ENCODE peak calls at places on chromosome 12, in nine cellular contexts. A, W, Z, E, B, N, P, J and D are unnamed samples.
A peak's percentile ranks its signal among the peaks of the same experiment; 100 is the strongest.

GRCh38 chr12:62647586-62647985 is 181.0 kb downstream of the MON2 start:
- DNase-seq in Z (peak; percentile 76), A (no peak), J (no peak), E (peak; percentile 29), N (no peak), W (no peak), P (peak; percentile 78), B (no peak), D (no peak)

GRCh38 chr12:20250761-20251160 is 117.6 kb upstream of the PDE3A start:
- DNase-seq in J (no peak), B (no peak), Z (no peak), P (no peak), E (no peak), W (no peak), N (no peak), A (no peak), D (no peak)

GRCh38 chr12:54431911-54432814 is 13.1 kb upstream of the ITGA5 start:
- DNase-seq in J (peak; percentile 46), B (peak; percentile 74), W (peak; percentile 83), N (no peak), Z (peak; percentile 90), E (peak; percentile 82), P (no peak), A (no peak), D (peak; percentile 65)

GRCh38 chr12:46983959-46984833 is 95.2 kb upstream of the PCED1B start:
- DNase-seq in J (no peak), E (peak; percentile 52), P (no peak), Z (peak; percentile 76), W (no peak), N (peak; percentile 25), A (peak; percentile 28), B (peak; percentile 60), D (peak; percentile 57)

GRCh38 chr12:71315328-71315960 is 124.2 kb upstream of the LGR5 start:
- DNase-seq in E (no peak), Z (peak; percentile 19), N (no peak), B (no peak), W (no peak), A (no peak), P (no peak), J (peak; percentile 25), D (no peak)

GRCh38 chr12:107447336-107447735 is 238.3 kb upstream of the PWP1 start:
- DNase-seq in J (no peak), W (no peak), E (no peak), Z (no peak), B (no peak), A (no peak), P (no peak), N (no peak), D (no peak)

GRCh38 chr12:96063046-96063445 is 27.7 kb upstream of the LTA4H start:
- DNase-seq in N (peak; percentile 5), P (no peak), J (no peak), W (no peak), A (no peak), E (no peak), B (no peak), Z (peak; percentile 59), D (no peak)

GRCh38 chr12:11805680-11806079 is 156.2 kb downstream of the ETV6 start:
- DNase-seq in J (no peak), Z (no peak), B (no peak), E (no peak), A (no peak), N (no peak), W (no peak), P (no peak), D (no peak)

GRCh38 chr12:9711664-9712063 is 21.2 kb downstream of the CLECL1 start:
- DNase-seq in N (no peak), E (no peak), P (no peak), W (no peak), B (no peak), J (no peak), Z (peak; percentile 10), A (no peak), D (no peak)

GRCh38 chr12:57545809-57546437 is 1.1 kb downstream of the DCTN2 start:
- DNase-seq in Z (no peak), P (no peak), A (no peak), N (no peak), E (peak; percentile 45), B (peak; percentile 63), W (no peak), J (no peak), D (peak; percentile 39)

GRCh38 chr12:125198647-125199046 is 133.4 kb downstream of the AACS start:
- DNase-seq in N (no peak), A (no peak), E (no peak), W (no peak), J (no peak), P (no peak), B (no peak), Z (no peak), D (peak; percentile 69)

GRCh38 chr12:74889563-74890236 is 319.9 kb downstream of the KCNC2 start:
- DNase-seq in W (no peak), A (no peak), J (no peak), N (no peak), P (no peak), B (no peak), Z (peak; percentile 3), E (no peak), D (no peak)

GRCh38 chr12:123363385-123363742 is 1.3 kb downstream of the SBNO1 start:
- DNase-seq in W (no peak), J (no peak), Z (no peak), P (no peak), N (peak; percentile 1), B (peak; percentile 53), E (no peak), A (peak; percentile 15), D (no peak)

GRCh38 chr12:96249196-96250118 is 55.3 kb downstream of the ELK3 start:
- DNase-seq in B (no peak), A (no peak), N (no peak), P (no peak), J (no peak), Z (peak; percentile 77), E (peak; percentile 91), W (no peak), D (no peak)

GRCh38 chr12:116395381-116395780 is 117.9 kb upstream of the MED13L start:
- DNase-seq in E (no peak), N (no peak), J (no peak), Z (peak; percentile 59), P (no peak), A (no peak), W (no peak), B (no peak), D (no peak)

DNA sequence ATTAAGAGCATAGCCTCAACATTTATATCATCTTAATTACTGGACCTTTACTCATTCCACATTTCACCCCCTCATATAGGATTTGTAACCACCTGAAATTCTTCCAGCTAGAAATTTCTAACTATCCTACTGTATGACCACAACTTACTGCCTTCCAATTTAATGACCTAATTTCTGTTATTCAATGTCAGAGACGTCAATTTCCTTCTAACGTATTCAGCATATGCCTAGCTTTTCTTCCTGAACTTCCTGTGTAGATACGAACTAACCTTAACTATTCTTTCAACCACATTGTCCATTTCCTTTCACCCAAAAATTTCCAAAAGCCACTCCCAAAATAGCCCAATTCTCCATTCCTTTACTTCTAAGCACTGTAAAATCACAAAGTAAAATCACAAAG is 108.0 kb downstream of the EEA1 start:
- DNase-seq in B (no peak), W (no peak), N (no peak), J (no peak), P (no peak), Z (no peak), E (no peak), A (no peak), D (no peak)
- H3K4me3 ChIP-seq in B (no peak overlapping the region), W (no peak overlapping the region), N (no peak overlapping the region), J (no peak overlapping the region), P (no peak overlapping the region), Z (no peak overlapping the region), E (no peak overlapping the region), A (no peak overlapping the region), D (no peak overlapping the region)

DNA sequence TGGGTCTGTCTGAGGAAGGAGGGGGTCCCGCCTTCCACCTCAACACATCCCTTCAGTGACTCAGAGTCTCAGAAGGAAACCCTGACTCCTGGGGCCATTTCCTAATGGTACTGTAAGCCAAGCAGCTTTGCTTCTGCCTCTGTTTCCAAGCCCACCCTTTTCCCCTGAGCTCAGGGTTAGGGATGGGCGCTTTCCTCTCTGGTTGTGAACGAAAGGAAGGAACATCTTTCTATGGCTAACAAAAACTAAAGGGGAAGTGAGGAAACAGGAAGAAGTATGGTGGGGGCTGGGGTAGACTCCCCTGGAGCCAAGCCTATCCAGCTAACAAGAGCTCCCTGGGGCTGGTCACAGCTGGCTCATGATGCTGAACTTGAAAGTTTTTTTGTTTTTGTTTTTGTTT is 11.6 kb upstream of the UNC119B start:
- DNase-seq in E (no peak), W (no peak), P (no peak), J (no peak), N (no peak), B (no peak), A (no peak), Z (no peak), D (no peak)
- H3K36me3 ChIP-seq in E (peaks cover 91% of the 10 kb centered on the region), W (peaks cover 44% of the 10 kb centered on the region), P (peaks cover 90% of the 10 kb centered on the region), J (peaks cover 96% of the 10 kb centered on the region), N (peaks cover 61% of the 10 kb centered on the region), B (no peaks in the 10 kb centered on the region), A (peaks cover 77% of the 10 kb centered on the region), Z (peaks cover 53% of the 10 kb centered on the region), D (peaks cover 52% of the 10 kb centered on the region)

GRCh38 chr12:131571827-131572226 is 139.1 kb upstream of the SFSWAP start:
- DNase-seq in P (no peak), J (no peak), A (no peak), Z (no peak), B (no peak), W (no peak), N (no peak), E (no peak), D (no peak)

GRCh38 chr12:131572626-131573025 is 138.3 kb upstream of the SFSWAP start:
- DNase-seq in P (no peak), A (no peak), J (no peak), N (no peak), W (no peak), E (no peak), B (no peak), Z (no peak), D (no peak)

GRCh38 chr12:131574397-131574775 is 136.5 kb upstream of the SFSWAP start:
- DNase-seq in J (no peak), W (no peak), P (no peak), N (no peak), Z (no peak), E (no peak), B (no peak), A (no peak), D (no peak)

GRCh38 chr12:131575371-131575770 is 135.5 kb upstream of the SFSWAP start:
- DNase-seq in Z (no peak), W (no peak), E (no peak), A (no peak), P (no peak), J (no peak), N (no peak), B (no peak), D (no peak)

GRCh38 chr12:131573631-131574396 is 137.1 kb upstream of the SFSWAP start:
- DNase-seq in Z (no peak), B (no peak), J (no peak), W (no peak), N (no peak), P (no peak), E (no peak), A (no peak), D (no peak)
- H3K27me3 ChIP-seq in Z (no peaks in the 10 kb centered on the region), B (no peaks in the 10 kb centered on the region), J (peaks cover 86% of the 10 kb centered on the region), W (no peaks in the 10 kb centered on the region), N (peaks cover 3% of the 10 kb centered on the region), P (no peaks in the 10 kb centered on the region), E (peaks cover 18% of the 10 kb centered on the region), A (no peaks in the 10 kb centered on the region), D (no peaks in the 10 kb centered on the region)

DNA sequence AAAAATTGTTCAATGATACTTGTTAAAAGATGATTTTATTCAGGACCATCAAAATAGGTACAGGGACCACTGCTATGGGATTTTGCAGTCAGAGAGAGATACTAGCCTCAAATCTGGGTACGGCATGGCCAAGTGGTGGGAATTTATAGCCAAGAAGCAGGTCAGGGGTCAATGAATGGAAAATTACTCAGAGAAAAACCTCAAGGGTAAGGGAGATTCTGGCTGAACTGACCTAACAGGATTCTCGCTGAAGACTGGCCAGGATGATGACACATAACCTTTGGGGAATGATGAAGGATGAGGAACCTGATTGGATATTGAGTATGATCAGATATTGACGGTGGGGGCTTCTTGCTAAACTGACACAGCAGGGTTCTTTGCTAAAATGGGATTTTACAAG is 32.7 kb downstream of the DEPDC4 start:
- DNase-seq in B (no peak), E (peak; percentile 25), W (no peak), P (no peak), N (no peak), J (no peak), A (no peak), Z (peak; percentile 48), D (no peak)
- H3K4me3 ChIP-seq in B (no peak overlapping the region), E (no peak overlapping the region), W (no peak overlapping the region), P (no peak overlapping the region), N (no peak overlapping the region), J (no peak overlapping the region), A (no peak overlapping the region), Z (no peak overlapping the region), D (no peak overlapping the region)